ENCODE peak calls at places on chromosomes 13 and 19, in nine cellular contexts. A, C, W, N, Q, P, E, G and O are unnamed samples.

GRCh38 chr19:8161135-8161646 is 11.8 kb upstream of the FBN3 start:
- DNase-seq in W (no peak), N (no peak), E (no peak), C (no peak), Q (no peak), P (no peak), A (peak; percentile 31), G (no peak), O (no peak)

GRCh38 chr13:94552095-94552494 is 43.9 kb downstream of the TGDS start:
- DNase-seq in W (no peak), N (no peak), G (no peak), P (no peak), A (no peak), E (no peak), Q (no peak), C (no peak), O (no peak)

GRCh38 chr19:8185343-8186068 is 23.7 kb upstream of the CERS4 start:
- DNase-seq in C (no peak), N (no peak), P (no peak), W (no peak), A (no peak), G (no peak), Q (no peak), E (no peak), O (no peak)

GRCh38 chr13:112137144-112137543 is 70.2 kb downstream of the SOX1 start:
- DNase-seq in E (no peak), N (peak; percentile 46), P (no peak), Q (no peak), G (no peak), C (peak; percentile 24), A (no peak), W (no peak), O (no peak)

GRCh38 chr19:35144600-35145436 is 1.8 kb downstream of the FXYD7 start:
- DNase-seq in W (no peak), P (peak; percentile 55), Q (no peak), C (no peak), E (no peak), A (no peak), G (peak; percentile 81), N (no peak), O (no peak)

GRCh38 chr19:18770663-18771327 is 20.3 kb downstream of the COMP start:
- DNase-seq in A (no peak), Q (no peak), G (no peak), C (no peak), N (no peak), P (no peak), E (no peak), W (no peak), O (no peak)

GRCh38 chr13:78701383-78701782 is 42.4 kb upstream of the OBI1 start:
- DNase-seq in P (no peak), Q (no peak), A (no peak), G (no peak), N (no peak), W (no peak), C (no peak), E (no peak), O (no peak)

GRCh38 chr13:80131204-80131603 is 209.7 kb downstream of the SPRY2 start:
- DNase-seq in W (peak; percentile 72), P (peak; percentile 87), A (peak; percentile 68), N (no peak), Q (peak; percentile 86), C (peak; percentile 75), E (no peak), G (peak; percentile 50), O (peak; percentile 3)

GRCh38 chr13:93225610-93226009 is 997 bp upstream of the GPC6 start:
- DNase-seq in A (no peak), E (no peak), G (no peak), C (no peak), P (no peak), N (no peak), W (no peak), Q (no peak), O (no peak)

GRCh38 chr19:36916991-36917390 is 859 bp downstream of the ZNF568 start:
- DNase-seq in C (no peak), A (peak; percentile 26), E (no peak), N (no peak), Q (no peak), W (peak; percentile 39), P (no peak), G (no peak), O (peak; percentile 6)

GRCh38 chr19:29705706-29706105 is 9.4 kb downstream of the C19orf12 start:
- DNase-seq in Q (peak; percentile 18), G (no peak), C (no peak), A (no peak), E (no peak), N (no peak), W (no peak), P (no peak), O (no peak)

GRCh38 chr13:75458696-75459422 is 23.1 kb downstream of the TBC1D4 start:
- DNase-seq in P (peak; percentile 34), N (no peak), E (no peak), C (no peak), Q (no peak), G (no peak), A (no peak), W (no peak), O (no peak)

GRCh38 chr19:24048261-24048660 is 38.7 kb upstream of the ZNF254 start:
- DNase-seq in A (no peak), P (no peak), W (no peak), C (no peak), G (no peak), E (no peak), N (no peak), Q (no peak), O (no peak)

GRCh38 chr13:26743971-26744370 is 16.6 kb downstream of the GPR12 start:
- DNase-seq in W (no peak), A (no peak), C (no peak), P (no peak), G (no peak), Q (no peak), E (no peak), N (no peak), O (no peak)

GRCh38 chr19:28764066-28764465 is 448.9 kb downstream of the UQCRFS1 start:
- DNase-seq in Q (no peak), N (no peak), C (no peak), P (no peak), E (no peak), A (no peak), W (no peak), G (no peak), O (no peak)

GRCh38 chr13:75372517-75372916 is 109.5 kb downstream of the TBC1D4 start:
- DNase-seq in P (no peak), N (no peak), Q (no peak), W (peak; percentile 58), E (no peak), A (peak; percentile 57), G (no peak), C (no peak), O (no peak)

GRCh38 chr19:34345934-34346333 is 19.1 kb upstream of the GPI start:
- DNase-seq in N (no peak), P (peak; percentile 61), E (peak; percentile 31), C (no peak), A (peak; percentile 82), Q (peak; percentile 76), W (peak; percentile 87), G (peak; percentile 81), O (peak; percentile 62)

GRCh38 chr13:27981006-27981708 is 7.3 kb downstream of the URAD start:
- DNase-seq in W (no peak), E (no peak), A (no peak), G (no peak), C (peak; percentile 28), N (peak; percentile 29), Q (no peak), P (no peak), O (no peak)

GRCh38 chr13:44191504-44192171 is 182.0 kb upstream of the SERP2 start:
- DNase-seq in A (peak; percentile 66), Q (no peak), G (no peak), E (no peak), W (peak; percentile 88), C (peak; percentile 74), P (peak; percentile 45), N (no peak), O (no peak)

GRCh38 chr13:46468570-46468969 is 81.5 kb upstream of the RUBCNL start:
- DNase-seq in Q (no peak), A (no peak), P (no peak), G (no peak), C (no peak), N (no peak), W (no peak), E (no peak), O (no peak)

GRCh38 chr19:3849092-3849491 is 19.7 kb downstream of the ZFR2 start:
- DNase-seq in E (no peak), C (no peak), Q (no peak), G (peak; percentile 69), W (no peak), N (no peak), P (no peak), A (peak; percentile 45), O (no peak)

GRCh38 chr13:31045621-31046081 is 113.2 kb downstream of the TEX26 start:
- DNase-seq in Q (peak; percentile 82), E (peak; percentile 14), P (peak; percentile 73), G (peak; percentile 62), N (no peak), C (peak; percentile 75), A (peak; percentile 96), W (peak; percentile 91), O (no peak)

GRCh38 chr19:11375143-11375948 is 880 bp downstream of the SWSAP1 start:
- DNase-seq in N (peak; percentile 76), P (peak; percentile 68), C (peak; percentile 80), A (no peak), Q (peak; percentile 81), E (peak; percentile 25), G (no peak), W (no peak), O (no peak)

GRCh38 chr13:63010072-63010658 is 1594.5 kb upstream of the PCDH20 start:
- DNase-seq in P (no peak), G (no peak), E (no peak), C (no peak), W (no peak), Q (no peak), N (no peak), A (no peak), O (no peak)

GRCh38 chr19:38837304-38837626 is 5.7 kb upstream of the ECH1 start:
- DNase-seq in P (no peak), A (no peak), W (no peak), E (no peak), N (no peak), C (no peak), Q (no peak), G (no peak), O (no peak)

GRCh38 chr19:49071860-49072547 is 495 bp downstream of the KCNA7 start:
- DNase-seq in C (no peak), N (no peak), E (no peak), A (no peak), G (no peak), P (peak; percentile 29), Q (no peak), W (no peak), O (no peak)

GRCh38 chr19:43439183-43440063 is 24.7 kb downstream of the TEX101 start:
- DNase-seq in N (no peak), W (peak; percentile 60), G (peak; percentile 53), Q (no peak), P (no peak), E (no peak), A (peak; percentile 56), C (no peak), O (no peak)

GRCh38 chr19:35879068-35879467 is 10.7 kb downstream of the APLP1 start:
- DNase-seq in W (no peak), Q (no peak), N (no peak), P (no peak), G (no peak), C (no peak), A (no peak), E (no peak), O (no peak)

GRCh38 chr19:29303707-29304090 is 90.7 kb upstream of the UQCRFS1 start:
- DNase-seq in N (peak; percentile 55), E (no peak), P (no peak), Q (no peak), A (no peak), G (no peak), C (no peak), W (no peak), O (no peak)